ENCODE peak calls at places on chromosomes 4 and X, in six cellular contexts. W is NAMALWA; I is WTC11; O is anterior cingulate cortex; U is activated naive CD4-positive, alpha-beta T cell; J is RWPE1. P is an unnamed sample.

GRCh38 chr4:134885436-134885835 is 683.8 kb upstream of the PABPC4L start:
- DNase-seq in W (no peak), I (no peak), U (no peak), J (no peak), O (no peak), P (no peak)

GRCh38 chr4:125832161-125832560 is 517.4 kb downstream of the FAT4 start:
- DNase-seq in W (no peak), U (no peak), I (no peak), O (no peak), J (no peak), P (no peak)

GRCh38 chrX:111511477-111511876 is at the start of gene SERTM2:
- DNase-seq in O (no peak), U (no peak), I (peak), J (no peak), W (peak), P (peak)

GRCh38 chrX:131779313-131779712 is 235.4 kb downstream of the OR13H1 start:
- DNase-seq in J (no peak), U (no peak), I (no peak), O (no peak), W (no peak), P (peak)

GRCh38 chrX:101229155-101229554 is 9.6 kb downstream of the DRP2 start:
- DNase-seq in W (no peak), J (no peak), U (no peak), O (no peak), I (no peak), P (no peak)

GRCh38 chr4:13654158-13654797 is 26.8 kb upstream of the BOD1L1 start:
- DNase-seq in I (peak), U (peak), J (peak), O (peak), W (peak), P (peak)

GRCh38 chr4:133565379-133565778 is 416.3 kb downstream of the PCDH10 start:
- DNase-seq in O (no peak), U (no peak), I (no peak), W (no peak), J (peak), P (no peak)

GRCh38 chr4:15003891-15004700 is 1.8 kb downstream of the CPEB2 start:
- DNase-seq in J (peak), W (peak), U (peak), O (peak), I (peak), P (peak)

GRCh38 chr4:153248641-153249198 is 44.5 kb downstream of the TRIM2 start:
- DNase-seq in O (no peak), U (peak), I (no peak), W (no peak), J (no peak), P (no peak)

GRCh38 chr4:143302526-143302925 is 34.1 kb upstream of the GAB1 start:
- DNase-seq in J (no peak), O (no peak), W (no peak), U (no peak), I (no peak), P (no peak)

GRCh38 chr4:148998719-148999118 is 556.5 kb upstream of the NR3C2 start:
- DNase-seq in J (no peak), W (peak), U (no peak), I (peak), O (no peak), P (peak)

GRCh38 chrX:138946941-138947340 is 235.4 kb upstream of the FGF13 start:
- DNase-seq in I (no peak), W (no peak), U (no peak), J (no peak), O (no peak), P (no peak)

GRCh38 chrX:108261541-108262218 is 170.1 kb downstream of the ATG4A start:
- DNase-seq in I (no peak), W (no peak), J (peak), U (no peak), O (no peak), P (no peak)

GRCh38 chr4:108834167-108834566 is 71.3 kb upstream of the ETNPPL start:
- DNase-seq in J (peak), I (no peak), U (no peak), O (no peak), W (no peak), P (no peak)

GRCh38 chr4:48331577-48332340 is 9.6 kb upstream of the SLAIN2 start:
- DNase-seq in I (no peak), J (peak), W (no peak), O (no peak), U (no peak), P (no peak)

GRCh38 chrX:14936561-14936960 is 63.3 kb downstream of the MOSPD2 start:
- DNase-seq in J (peak), W (no peak), U (no peak), I (no peak), O (no peak), P (no peak)

GRCh38 chrX:40366661-40367060 is 214.1 kb upstream of the ATP6AP2 start:
- DNase-seq in J (no peak), I (peak), O (no peak), U (no peak), W (no peak), P (no peak)

GRCh38 chr4:176817222-176817621 is 24.5 kb upstream of the VEGFC start:
- DNase-seq in I (no peak), O (no peak), W (peak), U (no peak), J (no peak), P (no peak)

GRCh38 chr4:8112672-8113071 is 45.9 kb downstream of the ABLIM2 start:
- DNase-seq in I (no peak), W (no peak), O (no peak), U (no peak), J (no peak), P (no peak)

GRCh38 chrX:8849462-8849861 is 48.3 kb upstream of the FAM9A start:
- DNase-seq in J (no peak), U (no peak), O (no peak), W (no peak), I (no peak), P (no peak)

GRCh38 chr4:115537387-115537786 is 424.0 kb upstream of the NDST4 start:
- DNase-seq in W (peak), I (no peak), U (no peak), O (no peak), J (no peak), P (peak)

GRCh38 chrX:154323537-154323936 is 27.9 kb downstream of the TKTL1 start:
- DNase-seq in U (no peak), J (no peak), W (no peak), O (no peak), I (no peak), P (no peak)

GRCh38 chr4:140059159-140059558 is 94.8 kb downstream of the MAML3 start:
- DNase-seq in J (no peak), I (no peak), W (no peak), O (no peak), U (no peak), P (no peak)

GRCh38 chr4:168551211-168551610 is 54.4 kb downstream of the PALLD start:
- DNase-seq in O (no peak), W (no peak), U (no peak), I (no peak), J (peak), P (no peak)

GRCh38 chr4:182328505-182328904 is 85.3 kb downstream of the TENM3 start:
- DNase-seq in U (no peak), I (no peak), J (no peak), W (no peak), O (no peak), P (no peak)

GRCh38 chrX:24498181-24498580 is 33.1 kb downstream of the PDK3 start:
- DNase-seq in W (peak), J (no peak), I (no peak), O (no peak), U (no peak), P (peak)

GRCh38 chr4:126548890-126549289 is 1083.9 kb upstream of the INTU start:
- DNase-seq in O (no peak), I (no peak), J (no peak), W (no peak), U (no peak), P (no peak)

GRCh38 chrX:154372612-154373022 is 1.8 kb downstream of the FLNA start:
- DNase-seq in O (no peak), W (peak), U (no peak), I (no peak), J (no peak), P (peak)

GRCh38 chr4:105191621-105192210 is 45.0 kb downstream of the TET2 start:
- DNase-seq in U (no peak), W (peak), O (no peak), I (no peak), J (no peak), P (no peak)

GRCh38 chr4:144557404-144557803 is 88.6 kb upstream of the HHIP start:
- DNase-seq in W (no peak), U (no peak), I (no peak), J (no peak), O (no peak), P (no peak)

GRCh38 chr4:36255575-36255974 is 11.3 kb upstream of the ARAP2 start:
- DNase-seq in U (no peak), O (no peak), I (no peak), J (no peak), W (peak), P (no peak)

GRCh38 chr4:110289601-110290100 is 91.2 kb upstream of the ELOVL6 start:
- DNase-seq in I (no peak), O (no peak), W (no peak), J (no peak), U (no peak), P (no peak)